ENCODE peak calls at places on chromosomes 2 and 18, in six cellular contexts. One of them, this sample, is unnamed.

GRCh38 chr2:27697660-27698059 is 34.0 kb downstream of the SLC4A1AP start:
- DNase-seq in K562: no peak
- DNase-seq in endothelial cell of umbilical vein: no peak
- DNase-seq in HCT116: no peak
- DNase-seq in A549: no peak
- DNase-seq in SK-N-SH: no peak
- DNase-seq in this sample: no peak

GRCh38 chr2:200336980-200337615 is 30.6 kb downstream of the SPATS2L start:
- DNase-seq in K562: no peak
- DNase-seq in endothelial cell of umbilical vein: peak
- DNase-seq in A549: no peak
- DNase-seq in HCT116: no peak
- DNase-seq in SK-N-SH: no peak
- DNase-seq in this sample: no peak

GRCh38 chr2:175937216-175937615 is 64.9 kb downstream of the LNPK start:
- DNase-seq in endothelial cell of umbilical vein: peak
- DNase-seq in HCT116: no peak
- DNase-seq in K562: no peak
- DNase-seq in SK-N-SH: no peak
- DNase-seq in A549: no peak
- DNase-seq in this sample: no peak

GRCh38 chr2:235116885-235117492 is 165.2 kb downstream of the SH3BP4 start:
- DNase-seq in SK-N-SH: peak
- DNase-seq in K562: peak
- DNase-seq in HCT116: peak
- DNase-seq in A549: peak
- DNase-seq in endothelial cell of umbilical vein: peak
- DNase-seq in this sample: peak

GRCh38 chr2:189143930-189144329 is 35.6 kb downstream of the COL5A2 start:
- DNase-seq in SK-N-SH: no peak
- DNase-seq in endothelial cell of umbilical vein: no peak
- DNase-seq in HCT116: no peak
- DNase-seq in A549: peak
- DNase-seq in K562: no peak
- DNase-seq in this sample: no peak

GRCh38 chr18:23422751-23423418 is 30.2 kb upstream of the RIOK3 start:
- DNase-seq in A549: peak
- DNase-seq in SK-N-SH: peak
- DNase-seq in endothelial cell of umbilical vein: no peak
- DNase-seq in K562: peak
- DNase-seq in HCT116: peak
- DNase-seq in this sample: peak

GRCh38 chr2:8595428-8595805 is 86.4 kb upstream of the ID2 start:
- DNase-seq in HCT116: no peak
- DNase-seq in endothelial cell of umbilical vein: no peak
- DNase-seq in K562: no peak
- DNase-seq in A549: no peak
- DNase-seq in SK-N-SH: no peak
- DNase-seq in this sample: no peak

GRCh38 chr2:144456680-144457079 is 63.2 kb downstream of the ZEB2 start:
- DNase-seq in SK-N-SH: no peak
- DNase-seq in HCT116: no peak
- DNase-seq in K562: no peak
- DNase-seq in A549: peak
- DNase-seq in endothelial cell of umbilical vein: peak
- DNase-seq in this sample: peak

GRCh38 chr2:49286045-49286444 is 131.7 kb upstream of the FSHR start:
- DNase-seq in SK-N-SH: no peak
- DNase-seq in HCT116: no peak
- DNase-seq in endothelial cell of umbilical vein: no peak
- DNase-seq in K562: no peak
- DNase-seq in A549: no peak
- DNase-seq in this sample: no peak

GRCh38 chr2:45962522-45962921 is 311.0 kb downstream of the PRKCE start:
- DNase-seq in HCT116: peak
- DNase-seq in K562: no peak
- DNase-seq in SK-N-SH: peak
- DNase-seq in A549: peak
- DNase-seq in endothelial cell of umbilical vein: peak
- DNase-seq in this sample: no peak

GRCh38 chr2:176514805-176515500 is 245.7 kb downstream of the MTX2 start:
- DNase-seq in HCT116: no peak
- DNase-seq in SK-N-SH: no peak
- DNase-seq in A549: no peak
- DNase-seq in K562: no peak
- DNase-seq in endothelial cell of umbilical vein: no peak
- DNase-seq in this sample: no peak

GRCh38 chr18:8496186-8496585 is 113.1 kb upstream of the RAB12 start:
- DNase-seq in SK-N-SH: no peak
- DNase-seq in A549: no peak
- DNase-seq in K562: no peak
- DNase-seq in endothelial cell of umbilical vein: no peak
- DNase-seq in HCT116: no peak
- DNase-seq in this sample: no peak

GRCh38 chr2:172404824-172405223 is 22.6 kb upstream of the ITGA6 start:
- DNase-seq in SK-N-SH: no peak
- DNase-seq in K562: no peak
- DNase-seq in A549: no peak
- DNase-seq in HCT116: no peak
- DNase-seq in endothelial cell of umbilical vein: peak
- DNase-seq in this sample: no peak

GRCh38 chr2:151771599-151772358 is 37.5 kb upstream of the NEB start:
- DNase-seq in HCT116: no peak
- DNase-seq in endothelial cell of umbilical vein: no peak
- DNase-seq in SK-N-SH: no peak
- DNase-seq in K562: no peak
- DNase-seq in A549: no peak
- DNase-seq in this sample: no peak
- H3K4me3 ChIP-seq in HCT116: no peak
- H3K4me3 ChIP-seq in endothelial cell of umbilical vein: no peak
- H3K4me3 ChIP-seq in SK-N-SH: no peak
- H3K4me3 ChIP-seq in K562: no peak
- H3K4me3 ChIP-seq in A549: no peak
- H3K4me3 ChIP-seq in this sample: no peak

GRCh38 chr2:1650474-1650872 is 93.8 kb downstream of the PXDN start:
- DNase-seq in A549: no peak
- DNase-seq in HCT116: no peak
- DNase-seq in endothelial cell of umbilical vein: no peak
- DNase-seq in SK-N-SH: no peak
- DNase-seq in K562: no peak
- DNase-seq in this sample: no peak
- TF ChIP-seq MAX in A549: no peak
- TF ChIP-seq MAX in HCT116: no peak
- TF ChIP-seq MAX in endothelial cell of umbilical vein: no peak
- TF ChIP-seq MAX in SK-N-SH: no peak
- TF ChIP-seq MAX in K562: no peak
- TF ChIP-seq MAX in this sample: no peak

DNA sequence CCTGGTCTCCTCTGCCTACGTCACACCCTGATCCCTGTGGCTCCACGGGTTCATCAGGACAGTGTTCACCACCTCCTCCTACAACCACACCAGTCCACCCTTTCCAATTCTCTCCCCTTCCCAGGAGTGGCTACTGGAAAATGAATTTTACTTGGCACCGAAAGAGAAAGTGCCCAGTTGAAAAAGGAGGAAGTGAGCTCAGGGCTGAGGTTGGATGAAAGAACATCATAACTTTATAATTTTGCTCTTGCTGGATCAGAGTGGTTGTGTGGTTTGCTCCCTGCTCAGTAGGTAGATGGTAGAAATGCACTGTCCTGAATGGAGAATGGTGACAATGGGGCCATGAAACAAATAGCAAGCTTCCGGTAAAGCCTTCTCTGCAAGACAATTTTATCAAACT is 140.3 kb upstream of the DDX18 start:
- DNase-seq in HCT116: no peak
- DNase-seq in SK-N-SH: no peak
- DNase-seq in A549: no peak
- DNase-seq in endothelial cell of umbilical vein: no peak
- DNase-seq in K562: no peak
- DNase-seq in this sample: no peak
- H3K4me3 ChIP-seq in HCT116: no peak
- H3K4me3 ChIP-seq in SK-N-SH: no peak
- H3K4me3 ChIP-seq in A549: no peak
- H3K4me3 ChIP-seq in endothelial cell of umbilical vein: no peak
- H3K4me3 ChIP-seq in K562: no peak
- H3K4me3 ChIP-seq in this sample: no peak

GRCh38 chr18:32167980-32168379 is 21.9 kb upstream of the MEP1B start:
- DNase-seq in endothelial cell of umbilical vein: no peak
- DNase-seq in K562: no peak
- DNase-seq in A549: no peak
- DNase-seq in HCT116: no peak
- DNase-seq in SK-N-SH: no peak
- DNase-seq in this sample: no peak
- TF ChIP-seq MAX in endothelial cell of umbilical vein: no peak
- TF ChIP-seq MAX in K562: no peak
- TF ChIP-seq MAX in A549: no peak
- TF ChIP-seq MAX in HCT116: no peak
- TF ChIP-seq MAX in SK-N-SH: no peak
- TF ChIP-seq MAX in this sample: no peak

DNA sequence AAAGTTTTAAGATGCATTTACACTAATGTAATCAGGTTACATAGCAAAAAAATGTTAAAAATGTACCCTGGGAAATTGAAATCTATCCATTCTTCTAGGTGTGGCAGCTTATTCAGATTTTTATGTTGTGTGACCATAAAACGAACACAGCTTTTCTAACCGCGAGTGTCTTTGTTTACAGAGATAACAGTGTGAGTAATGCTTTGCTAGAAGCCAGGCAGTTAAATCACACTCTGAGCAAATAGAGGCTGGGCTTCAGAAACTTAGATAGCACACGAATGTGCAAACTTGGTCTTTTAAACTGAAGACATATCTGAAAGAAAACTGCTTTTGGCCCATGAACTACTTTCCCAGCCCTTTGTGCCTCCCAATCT is 116.1 kb downstream of the SPTBN1 start:
- DNase-seq in HCT116: no peak
- DNase-seq in A549: peak
- DNase-seq in K562: no peak
- DNase-seq in SK-N-SH: no peak
- DNase-seq in endothelial cell of umbilical vein: peak
- DNase-seq in this sample: peak
- H3K4me3 ChIP-seq in HCT116: no peak
- H3K4me3 ChIP-seq in A549: peak
- H3K4me3 ChIP-seq in K562: no peak
- H3K4me3 ChIP-seq in SK-N-SH: no peak
- H3K4me3 ChIP-seq in endothelial cell of umbilical vein: no peak
- H3K4me3 ChIP-seq in this sample: no peak

DNA sequence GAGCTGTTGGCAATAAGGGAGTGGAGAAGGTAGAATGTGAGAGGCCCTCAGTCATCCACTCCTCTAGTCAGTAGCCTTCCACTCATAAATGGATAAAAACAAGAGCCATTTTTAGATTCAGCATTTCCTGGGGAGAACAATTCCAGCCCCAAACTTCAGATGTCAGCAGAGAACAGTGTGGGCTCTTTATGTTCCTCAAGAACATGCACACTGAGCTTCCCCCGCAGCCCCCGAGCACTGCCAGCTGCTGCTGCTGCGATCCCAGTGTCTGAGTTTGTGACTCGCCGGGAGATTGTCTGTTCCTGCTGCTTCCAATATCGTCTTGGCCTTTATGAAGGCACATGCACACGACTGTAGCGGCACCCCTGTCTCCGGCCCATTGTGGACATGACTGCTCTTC is 143.7 kb upstream of the CTNNA2 start:
- DNase-seq in K562: no peak
- DNase-seq in SK-N-SH: no peak
- DNase-seq in A549: no peak
- DNase-seq in endothelial cell of umbilical vein: no peak
- DNase-seq in HCT116: no peak
- DNase-seq in this sample: no peak
- TF ChIP-seq MAX in K562: no peak
- TF ChIP-seq MAX in SK-N-SH: no peak
- TF ChIP-seq MAX in A549: no peak
- TF ChIP-seq MAX in endothelial cell of umbilical vein: no peak
- TF ChIP-seq MAX in HCT116: no peak
- TF ChIP-seq MAX in this sample: no peak

GRCh38 chr2:190534310-190535118 is at the start of gene NEMP2:
- DNase-seq in SK-N-SH: peak
- DNase-seq in endothelial cell of umbilical vein: peak
- DNase-seq in A549: peak
- DNase-seq in HCT116: no peak
- DNase-seq in K562: peak
- DNase-seq in this sample: peak

GRCh38 chr2:190530211-190530639 is 4.3 kb downstream of the NEMP2 start:
- DNase-seq in SK-N-SH: no peak
- DNase-seq in endothelial cell of umbilical vein: no peak
- DNase-seq in A549: no peak
- DNase-seq in HCT116: no peak
- DNase-seq in K562: no peak
- DNase-seq in this sample: peak

GRCh38 chr2:190533175-190533967 is 1.2 kb downstream of the NEMP2 start:
- DNase-seq in HCT116: no peak
- DNase-seq in K562: no peak
- DNase-seq in endothelial cell of umbilical vein: no peak
- DNase-seq in SK-N-SH: peak
- DNase-seq in A549: no peak
- DNase-seq in this sample: peak

GRCh38 chr2:190533968-190534309 is 583 bp downstream of the NEMP2 start:
- DNase-seq in endothelial cell of umbilical vein: no peak
- DNase-seq in SK-N-SH: no peak
- DNase-seq in HCT116: no peak
- DNase-seq in K562: peak
- DNase-seq in A549: no peak
- DNase-seq in this sample: peak

GRCh38 chr2:190532581-190532980 is 1.9 kb downstream of the NEMP2 start:
- DNase-seq in endothelial cell of umbilical vein: no peak
- DNase-seq in SK-N-SH: no peak
- DNase-seq in HCT116: no peak
- DNase-seq in K562: no peak
- DNase-seq in A549: no peak
- DNase-seq in this sample: peak
- H3K4me3 ChIP-seq in endothelial cell of umbilical vein: no peak
- H3K4me3 ChIP-seq in SK-N-SH: no peak
- H3K4me3 ChIP-seq in HCT116: no peak
- H3K4me3 ChIP-seq in K562: no peak
- H3K4me3 ChIP-seq in A549: no peak
- H3K4me3 ChIP-seq in this sample: peak

GRCh38 chr2:64652231-64653173 is 1.2 kb downstream of the SERTAD2 start:
- DNase-seq in SK-N-SH: no peak
- DNase-seq in A549: peak
- DNase-seq in HCT116: no peak
- DNase-seq in K562: no peak
- DNase-seq in endothelial cell of umbilical vein: peak
- DNase-seq in this sample: peak
- TF ChIP-seq MAX in SK-N-SH: no peak
- TF ChIP-seq MAX in A549: peak
- TF ChIP-seq MAX in HCT116: no peak
- TF ChIP-seq MAX in K562: no peak
- TF ChIP-seq MAX in endothelial cell of umbilical vein: no peak
- TF ChIP-seq MAX in this sample: no peak